ENCODE peak calls at places on chromosome 11, in four cellular contexts. W is HepG2, B is K562, E is A549. J is an unnamed sample.

GRCh38 chr11:44536779-44537516 is 28.5 kb upstream of the CD82 start:
- DNase-seq in B (peak), W (no peak), E (no peak), J (no peak)

GRCh38 chr11:64032050-64032449 is 3.7 kb upstream of the FLRT1 start:
- DNase-seq in E (no peak), B (no peak), W (no peak), J (no peak)

GRCh38 chr11:78784321-78785061 is 209.8 kb upstream of the NARS2 start:
- DNase-seq in E (no peak), B (no peak), W (no peak), J (no peak)

GRCh38 chr11:69943506-69943905 is 124.3 kb upstream of the FGF3 start:
- DNase-seq in B (no peak), W (no peak), E (no peak), J (no peak)

GRCh38 chr11:47276923-47277322 is 7.0 kb downstream of the MADD start:
- DNase-seq in W (no peak), E (no peak), B (peak), J (no peak)

GRCh38 chr11:117861151-117862018 is 15.1 kb downstream of the FXYD6 start:
- DNase-seq in B (no peak), E (no peak), W (no peak), J (peak)

GRCh38 chr11:61509058-61510029 is 795 bp downstream of the LRRC10B start:
- DNase-seq in W (peak), E (peak), B (peak), J (peak)

GRCh38 chr11:107916671-107917241 is 11.5 kb upstream of the RAB39A start:
- DNase-seq in W (peak), E (no peak), B (peak), J (peak)

GRCh38 chr11:103959279-103959930 is 77.0 kb upstream of the DDI1 start:
- DNase-seq in B (no peak), E (peak), W (no peak), J (no peak)

GRCh38 chr11:88307749-88308425 is 29.6 kb downstream of the CTSC start:
- DNase-seq in B (no peak), E (no peak), W (no peak), J (peak)

GRCh38 chr11:77198440-77198849 is 70.4 kb downstream of the MYO7A start:
- DNase-seq in W (peak), E (peak), B (peak), J (peak)

GRCh38 chr11:593347-593746 is 17.1 kb downstream of the PHRF1 start:
- DNase-seq in E (no peak), W (no peak), B (no peak), J (no peak)

GRCh38 chr11:62400760-62401159 is 18.1 kb upstream of the SCGB1A1 start:
- DNase-seq in E (no peak), W (no peak), B (peak), J (no peak)

GRCh38 chr11:94926698-94927237 is 46.6 kb downstream of the CWC15 start:
- DNase-seq in B (no peak), W (no peak), E (peak), J (no peak)

GRCh38 chr11:61962213-61963015 is 5.0 kb downstream of the FTH1 start:
- DNase-seq in E (peak), B (no peak), W (no peak), J (no peak)

GRCh38 chr11:123719452-123719851 is 22.0 kb downstream of the ZNF202 start:
- DNase-seq in B (no peak), E (no peak), W (no peak), J (no peak)

GRCh38 chr11:127071606-127072005 is 71.0 kb upstream of the KIRREL3 start:
- DNase-seq in W (no peak), E (no peak), B (no peak), J (no peak)

DNA sequence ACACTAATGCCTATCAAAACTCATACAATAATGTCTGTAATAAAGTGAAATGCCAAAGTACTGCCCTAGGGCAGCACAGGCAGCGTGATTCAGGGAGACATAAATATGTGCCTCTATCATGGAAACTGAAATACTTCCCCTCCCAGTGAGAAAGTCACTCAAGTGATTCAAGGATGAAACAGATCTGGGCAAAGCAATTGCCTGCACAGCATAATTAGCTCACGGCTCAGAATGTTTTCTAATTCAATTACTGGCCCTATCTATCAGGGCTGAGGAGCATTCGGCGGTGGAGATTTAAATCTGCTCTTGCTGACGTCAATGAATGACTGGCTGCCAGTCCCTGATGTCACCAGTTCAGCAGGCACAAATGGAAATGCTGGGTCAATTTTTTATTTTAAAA is 27.7 kb upstream of the PPP2R1B start:
- DNase-seq in B (no peak), W (no peak), E (no peak), J (no peak)
- TF ChIP-seq HMGXB4 in B (no peak), W (no peak), E (no peak), J (no peak)

GRCh38 chr11:132047167-132047566 is 676.8 kb downstream of the NTM start:
- DNase-seq in B (no peak), E (no peak), W (no peak), J (no peak)
- TF ChIP-seq HMGXB4 in B (no peak), E (no peak), W (no peak), J (no peak)

DNA sequence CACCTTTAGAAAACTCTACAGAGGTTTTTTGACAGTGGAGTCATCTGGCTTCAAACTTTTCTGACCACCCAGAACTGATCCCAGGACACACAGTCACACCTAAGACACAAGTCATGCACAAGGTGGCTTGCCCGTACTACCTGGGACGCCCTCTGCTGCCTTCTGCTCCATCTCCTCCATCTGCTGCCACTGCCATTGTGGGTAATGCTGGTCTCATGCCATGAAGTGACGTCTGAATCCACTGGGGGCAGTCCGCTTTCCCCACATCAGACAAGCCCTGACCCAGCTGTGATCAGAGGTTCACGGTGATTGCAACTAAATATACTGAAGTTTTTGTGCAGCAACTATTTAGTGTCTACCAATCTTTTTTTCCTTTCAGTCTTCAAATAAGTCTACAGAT is 5.4 kb upstream of the NDUFS8 start:
- DNase-seq in B (no peak), W (no peak), E (no peak), J (no peak)
- TF ChIP-seq HMGXB4 in B (no peak), W (no peak), E (no peak), J (no peak)

GRCh38 chr11:35042265-35042664 is 96.7 kb upstream of the CD44 start:
- DNase-seq in E (no peak), W (no peak), B (no peak), J (no peak)
- TF ChIP-seq HMGXB4 in E (no peak), W (no peak), B (no peak), J (no peak)